ENCODE peak calls at places on chromosomes 3 and 15, in seven cellular contexts. E, N, U, Q, J, S and F are unnamed samples.

GRCh38 chr3:54575561-54575960 is 352.3 kb downstream of the LRTM1 start:
- DNase-seq in U (no peak), Q (no peak), J (no peak), N (no peak), S (no peak), E (no peak), F (no peak)

GRCh38 chr3:166444756-166445155 is 607.5 kb upstream of the BCHE start:
- DNase-seq in U (no peak), S (peak; percentile 12), Q (no peak), N (no peak), J (no peak), E (no peak), F (no peak)

GRCh38 chr15:85941186-85941855 is 138.3 kb upstream of the AGBL1 start:
- DNase-seq in Q (no peak), E (no peak), J (no peak), N (no peak), S (no peak), U (no peak), F (no peak)

GRCh38 chr15:69499521-69500201 is 47.0 kb downstream of the RPLP1 start:
- DNase-seq in J (no peak), E (no peak), S (no peak), U (peak; percentile 67), N (no peak), Q (no peak), F (no peak)

GRCh38 chr3:177051419-177051818 is 145.9 kb downstream of the TBL1XR1 start:
- DNase-seq in N (no peak), S (no peak), J (peak; percentile 32), E (no peak), Q (no peak), U (no peak), F (no peak)

GRCh38 chr3:43032646-43033628 is 53.8 kb downstream of the GASK1A start:
- DNase-seq in S (no peak), J (no peak), Q (no peak), U (no peak), E (no peak), N (no peak), F (no peak)

GRCh38 chr3:197378987-197379718 is 80.7 kb upstream of the DLG1 start:
- DNase-seq in S (no peak), U (no peak), Q (no peak), E (no peak), N (no peak), J (no peak), F (no peak)

GRCh38 chr3:129003578-129004112 is 2.5 kb downstream of the EFCC1 start:
- DNase-seq in Q (no peak), J (no peak), N (peak; percentile 38), S (peak; percentile 82), E (no peak), U (no peak), F (no peak)

GRCh38 chr3:60512506-60512905 is 738.7 kb downstream of the FHIT start:
- DNase-seq in N (no peak), S (no peak), E (no peak), U (no peak), Q (no peak), J (no peak), F (no peak)

GRCh38 chr3:177050466-177051237 is 146.6 kb downstream of the TBL1XR1 start:
- DNase-seq in S (peak; percentile 36), Q (no peak), E (no peak), N (no peak), U (no peak), J (peak; percentile 73), F (no peak)

GRCh38 chr3:192875971-192876565 is 41.6 kb downstream of the MB21D2 start:
- DNase-seq in Q (no peak), N (no peak), E (no peak), U (no peak), S (no peak), J (peak; percentile 53), F (no peak)

GRCh38 chr15:89088605-89089315 is 504 bp downstream of the ABHD2 start:
- DNase-seq in U (no peak), N (no peak), Q (no peak), E (no peak), J (no peak), S (peak; percentile 42), F (no peak)

GRCh38 chr3:87076951-87077350 is 86.0 kb upstream of the VGLL3 start:
- DNase-seq in J (peak; percentile 78), N (no peak), S (no peak), Q (no peak), U (no peak), E (no peak), F (no peak)

GRCh38 chr3:59424268-59425010 is 374.6 kb upstream of the CFAP20DC start:
- DNase-seq in J (peak; percentile 55), S (no peak), U (no peak), E (peak; percentile 24), Q (no peak), N (no peak), F (peak; percentile 33)

GRCh38 chr15:73924258-73924921 is 1.9 kb upstream of the LOXL1 start:
- DNase-seq in E (no peak), U (no peak), N (no peak), Q (no peak), S (no peak), J (peak; percentile 84), F (no peak)

GRCh38 chr15:74444106-74445062 is 10.6 kb upstream of the SEMA7A start:
- DNase-seq in E (no peak), S (no peak), J (no peak), N (no peak), Q (no peak), U (no peak), F (no peak)

GRCh38 chr3:137217733-137218132 is 259.9 kb downstream of the IL20RB start:
- DNase-seq in N (no peak), S (peak; percentile 78), J (no peak), U (no peak), E (no peak), Q (no peak), F (no peak)
- TF ChIP-seq CTCF in N (no peak), S (peak; percentile 87), J (no peak), U (no peak), E (peak; percentile 56), Q (no peak), F (peak; percentile 46)

GRCh38 chr3:21290557-21290956 is 460.5 kb downstream of the ZNF385D start:
- DNase-seq in S (peak; percentile 4), J (peak; percentile 8), Q (no peak), U (no peak), E (no peak), N (no peak), F (no peak)
- TF ChIP-seq CTCF in S (peak; percentile 57), J (peak; percentile 66), Q (peak; percentile 83), U (peak; percentile 53), E (peak; percentile 44), N (no peak), F (peak; percentile 21)

DNA sequence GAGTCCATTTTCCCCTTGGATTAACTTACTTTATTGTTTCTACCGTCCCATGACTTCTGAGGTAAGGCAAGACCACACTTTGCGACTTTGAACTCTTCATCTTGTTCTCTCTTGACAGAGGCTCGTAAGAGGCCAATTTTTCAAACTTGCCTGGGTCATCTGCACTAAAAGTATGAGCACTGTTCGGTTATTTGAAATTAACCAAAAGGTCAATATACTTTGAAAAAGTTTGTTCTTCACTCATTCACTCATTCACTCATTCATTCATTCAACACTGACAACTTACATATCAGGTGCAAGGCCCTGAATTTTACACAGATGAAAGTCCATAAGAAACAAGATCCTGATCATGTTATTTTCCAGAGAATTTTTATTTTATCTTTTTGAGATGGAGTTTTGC is 57.9 kb downstream of the ATP1B3 start:
- DNase-seq in U (no peak), E (no peak), S (no peak), Q (no peak), J (no peak), N (no peak), F (no peak)
- TF ChIP-seq CTCF in U (no peak), E (no peak), S (no peak), Q (no peak), J (no peak), N (no peak), F (no peak)

GRCh38 chr15:43483306-43484128 is 9.4 kb downstream of the TP53BP1 start:
- DNase-seq in U (no peak), E (no peak), J (peak; percentile 55), Q (no peak), N (no peak), S (peak; percentile 7), F (no peak)
- TF ChIP-seq CTCF in U (peak; percentile 70), E (peak; percentile 14), J (peak; percentile 48), Q (no peak), N (no peak), S (peak; percentile 45), F (peak; percentile 18)

GRCh38 chr3:77042892-77043291 is 3.0 kb downstream of the ROBO2 start:
- DNase-seq in N (no peak), E (no peak), S (peak; percentile 24), U (no peak), Q (no peak), J (no peak), F (no peak)
- TF ChIP-seq CTCF in N (no peak), E (no peak), S (peak; percentile 52), U (peak; percentile 38), Q (no peak), J (no peak), F (no peak)

DNA sequence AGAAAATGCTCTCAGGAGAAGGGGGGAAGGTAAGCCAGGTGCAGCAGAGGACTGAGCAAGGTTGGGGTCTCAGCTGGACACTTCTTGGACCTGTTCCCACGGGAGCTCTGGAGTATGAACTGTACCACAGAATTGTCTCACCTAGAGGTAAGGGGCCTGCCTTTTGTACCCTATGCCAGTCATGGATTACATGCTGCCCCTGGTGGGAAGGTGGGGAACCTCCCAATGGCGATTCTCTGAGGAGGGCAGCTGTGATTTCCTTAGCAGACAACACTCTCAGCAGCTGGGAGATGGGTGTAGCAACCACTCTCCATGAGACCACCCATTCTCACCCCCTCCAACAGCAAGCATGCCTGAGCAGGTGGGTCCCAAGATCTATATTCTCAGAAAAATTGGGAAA is 329.4 kb upstream of the CTNNB1 start:
- DNase-seq in J (no peak), U (no peak), E (no peak), S (peak; percentile 52), Q (no peak), N (no peak), F (no peak)
- TF ChIP-seq CTCF in J (no peak), U (no peak), E (no peak), S (peak; percentile 47), Q (no peak), N (no peak), F (peak; percentile 27)